ENCODE peak calls at places on chromosome 2, in six cellular contexts. C is GM06990, W is choroid plexus epithelial cell, Z is IMR-90, E is fibroblast of the aortic adventitia, I is neural progenitor cell. U is an unnamed sample.

GRCh38 chr2:239648607-239649006 is 247.8 kb upstream of the HDAC4 start:
- DNase-seq in C (no peak), W (no peak), Z (no peak), E (no peak), I (no peak), U (no peak)

GRCh38 chr2:102129956-102130650 is 12.4 kb upstream of the IL1R1 start:
- DNase-seq in C (no peak), W (no peak), Z (no peak), E (no peak), I (no peak), U (no peak)

GRCh38 chr2:237159006-237159897 is 73.6 kb downstream of the COPS8 start:
- DNase-seq in C (no peak), W (peak; percentile 75), Z (no peak), E (no peak), I (no peak), U (no peak)

GRCh38 chr2:63012541-63012940 is 38.1 kb upstream of the OTX1 start:
- DNase-seq in C (no peak), W (peak; percentile 8), Z (peak; percentile 61), E (peak; percentile 40), I (no peak), U (no peak)

GRCh38 chr2:86249176-86249842 is 50.1 kb downstream of the MRPL35 start:
- DNase-seq in C (no peak), W (peak; percentile 78), Z (peak; percentile 79), E (peak; percentile 84), I (no peak), U (no peak)

GRCh38 chr2:134745023-134745422 is 26.2 kb upstream of the TMEM163 start:
- DNase-seq in C (no peak), W (no peak), Z (no peak), E (no peak), I (no peak), U (no peak)

GRCh38 chr2:76296400-76296799 is 585.7 kb upstream of the GCFC2 start:
- DNase-seq in C (no peak), W (no peak), Z (no peak), E (no peak), I (no peak), U (no peak)

GRCh38 chr2:196957881-196958525 is 31.5 kb upstream of the PGAP1 start:
- DNase-seq in C (no peak), W (no peak), Z (no peak), E (no peak), I (peak; percentile 75), U (no peak)

GRCh38 chr2:128206245-128206644 is 112.4 kb downstream of the HS6ST1 start:
- DNase-seq in C (no peak), W (no peak), Z (no peak), E (no peak), I (no peak), U (no peak)

GRCh38 chr2:64342195-64343099 is 111.5 kb upstream of the LGALSL start:
- DNase-seq in C (no peak), W (no peak), Z (no peak), E (no peak), I (no peak), U (no peak)

GRCh38 chr2:96866986-96867755 is 2.7 kb downstream of the SEMA4C start:
- DNase-seq in C (no peak), W (no peak), Z (no peak), E (no peak), I (no peak), U (no peak)

GRCh38 chr2:96869281-96869823 is 528 bp downstream of the SEMA4C start:
- DNase-seq in C (no peak), W (peak; percentile 92), Z (peak; percentile 74), E (peak; percentile 73), I (peak; percentile 79), U (no peak)

GRCh38 chr2:96867756-96868554 is 1.9 kb downstream of the SEMA4C start:
- DNase-seq in C (no peak), W (peak; percentile 70), Z (no peak), E (peak; percentile 27), I (no peak), U (no peak)

GRCh38 chr2:96869824-96870630 is at the start of gene SEMA4C:
- DNase-seq in C (peak; percentile 46), W (peak; percentile 53), Z (no peak), E (no peak), I (peak; percentile 80), U (no peak)

GRCh38 chr2:96868555-96869280 is 1.2 kb downstream of the SEMA4C start:
- DNase-seq in C (peak; percentile 84), W (peak; percentile 95), Z (peak; percentile 91), E (peak; percentile 88), I (peak; percentile 89), U (no peak)
- TF ChIP-seq CTCF in C (peak; percentile 48), W (peak; percentile 41), Z (peak; percentile 59), E (peak; percentile 41), I (peak; percentile 86), U (peak; percentile 89)

GRCh38 chr2:112482309-112483046 is 522 bp downstream of the TTL start:
- DNase-seq in C (no peak), W (peak; percentile 47), Z (peak; percentile 42), E (peak; percentile 41), I (peak; percentile 61), U (no peak)
- TF ChIP-seq CTCF in C (no peak), W (no peak), Z (no peak), E (no peak), I (no peak), U (peak; percentile 27)

DNA sequence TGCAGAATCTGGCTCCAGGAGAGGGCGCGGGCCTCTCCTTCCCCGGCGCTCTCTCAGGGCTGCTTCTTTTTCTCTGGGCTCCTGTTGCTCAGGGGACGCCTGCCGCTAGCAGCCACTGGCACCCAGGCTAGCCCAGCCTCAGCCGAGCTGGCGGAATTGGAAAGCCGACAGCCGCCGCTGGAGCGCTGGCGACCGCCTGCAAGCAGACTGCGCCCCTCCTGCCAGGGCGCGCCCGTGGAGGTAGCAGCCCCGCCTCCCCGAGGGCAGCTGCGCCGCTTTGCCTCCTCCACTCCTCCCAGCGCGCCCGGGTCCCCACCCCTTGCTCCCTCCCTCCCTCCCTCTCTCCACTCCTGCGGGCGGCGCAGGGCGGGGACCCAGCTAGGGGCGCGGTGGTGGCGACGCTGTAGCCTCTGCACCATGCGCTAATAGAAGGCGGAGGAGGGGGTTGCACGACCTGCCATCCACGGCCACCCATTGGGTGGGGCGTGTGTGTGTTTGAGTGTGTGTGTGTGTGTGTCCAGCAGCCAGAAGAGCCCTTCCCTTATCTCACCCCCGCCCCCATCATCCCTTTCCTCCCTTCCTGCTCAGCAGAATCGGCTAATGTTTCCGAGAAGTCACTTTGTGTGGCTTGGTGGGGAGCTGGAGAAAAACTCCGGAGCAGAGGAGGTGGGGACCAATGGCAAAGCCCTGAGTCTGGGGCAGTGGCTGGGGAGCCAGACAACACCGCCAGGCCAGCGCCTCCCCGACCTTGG is at the start of gene SCN9A:
- DNase-seq in C (peak; percentile 25), W (peak; percentile 62), Z (peak; percentile 72), E (peak; percentile 46), I (peak; percentile 94), U (peak; percentile 91)
- TF ChIP-seq CTCF in C (no peak), W (no peak), Z (no peak), E (no peak), I (peak; percentile 15), U (peak; percentile 44)

DNA sequence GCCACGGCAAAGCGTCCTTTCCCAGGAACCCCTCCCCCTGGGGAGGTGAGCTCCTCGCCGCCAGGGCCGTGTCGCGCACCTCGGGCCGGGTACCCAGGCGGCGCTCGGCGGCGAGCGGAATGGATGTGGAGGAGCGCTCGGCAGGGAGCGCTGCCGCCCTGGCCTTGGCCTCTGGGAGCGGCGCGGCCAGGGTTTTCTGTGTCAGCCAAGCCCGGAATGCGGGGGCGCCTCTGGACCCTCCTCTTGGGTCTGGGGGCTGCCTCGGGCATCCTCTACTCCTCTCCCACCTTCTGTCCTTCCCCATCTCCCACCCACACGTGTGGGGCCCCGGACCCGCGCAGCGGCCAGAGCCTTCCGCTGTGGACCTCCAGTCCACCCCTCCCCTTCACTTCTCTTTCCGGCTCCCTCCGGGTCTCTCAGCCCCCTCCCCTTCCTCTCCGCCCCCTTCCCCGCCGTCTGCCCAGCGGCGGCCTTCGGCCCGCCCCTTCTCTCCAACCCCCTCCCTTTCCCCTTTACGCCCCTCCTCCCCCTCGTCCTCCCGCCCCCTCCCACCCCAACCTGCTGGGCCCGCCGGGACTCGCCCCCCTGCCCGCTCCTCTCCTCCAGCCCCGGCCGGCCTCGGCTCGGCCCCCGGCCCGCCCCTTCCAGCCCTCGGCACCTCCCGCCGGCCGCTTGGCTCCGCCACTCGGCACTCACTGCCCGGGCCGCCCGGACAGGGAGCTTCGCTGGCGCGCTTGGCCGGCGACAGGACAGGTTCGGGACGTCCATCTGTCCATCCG is at the start of gene MERTK:
- DNase-seq in C (peak; percentile 55), W (peak; percentile 47), Z (peak; percentile 71), E (peak; percentile 30), I (peak; percentile 97), U (no peak)
- TF ChIP-seq CTCF in C (peak; percentile 58), W (peak; percentile 49), Z (peak; percentile 54), E (peak; percentile 44), I (peak; percentile 38), U (peak; percentile 84)

GRCh38 chr2:204260162-204260877 is 285.0 kb upstream of the PARD3B start:
- DNase-seq in C (no peak), W (peak; percentile 87), Z (peak; percentile 74), E (peak; percentile 77), I (peak; percentile 94), U (no peak)
- TF ChIP-seq CTCF in C (peak; percentile 68), W (peak; percentile 86), Z (peak; percentile 79), E (peak; percentile 68), I (peak; percentile 92), U (peak; percentile 99)

DNA sequence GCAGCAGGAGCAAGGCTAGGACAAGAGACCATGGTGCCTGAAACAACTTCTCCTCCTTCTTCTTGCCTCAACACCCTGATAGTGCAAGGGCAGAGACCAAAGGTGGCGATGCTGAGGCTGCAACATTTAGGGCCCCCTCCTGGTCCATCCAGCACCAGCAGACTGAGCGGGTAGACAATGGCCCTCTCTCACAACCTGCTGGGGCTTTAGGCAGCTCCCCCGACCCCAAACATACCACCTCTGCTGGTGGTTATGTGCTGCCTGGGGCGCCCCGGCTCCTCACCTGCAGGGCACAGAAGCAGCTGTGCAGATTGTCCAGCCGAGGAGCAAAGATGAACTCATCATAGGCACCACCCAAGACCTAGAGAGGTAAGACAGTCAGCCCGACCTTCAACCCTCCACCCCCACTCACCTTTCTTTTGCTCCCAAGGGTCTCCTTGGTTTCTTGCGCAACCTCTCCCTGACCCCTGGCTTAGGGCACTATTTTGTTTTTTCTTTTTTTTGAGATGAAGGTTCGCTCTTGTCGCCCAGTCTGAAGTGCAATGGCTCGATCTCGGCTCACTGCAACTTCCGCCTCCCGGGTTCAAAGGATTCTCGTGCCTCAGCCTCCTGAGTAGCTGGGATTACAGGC is 3.5 kb downstream of the DNPEP start:
- DNase-seq in C (no peak), W (no peak), Z (no peak), E (no peak), I (peak; percentile 33), U (no peak)
- TF ChIP-seq CTCF in C (no peak), W (no peak), Z (no peak), E (no peak), I (no peak), U (no peak)

GRCh38 chr2:238645716-238646115 is 202.2 kb upstream of the TWIST2 start:
- DNase-seq in C (no peak), W (no peak), Z (no peak), E (no peak), I (no peak), U (no peak)
- TF ChIP-seq CTCF in C (no peak), W (no peak), Z (no peak), E (no peak), I (no peak), U (no peak)

GRCh38 chr2:29080886-29081743 is 6.8 kb upstream of the PCARE start:
- DNase-seq in C (no peak), W (peak; percentile 68), Z (no peak), E (peak; percentile 11), I (no peak), U (no peak)
- TF ChIP-seq CTCF in C (no peak), W (no peak), Z (no peak), E (no peak), I (no peak), U (no peak)

GRCh38 chr2:161204846-161205245 is 44.6 kb downstream of the TANK start:
- DNase-seq in C (no peak), W (peak; percentile 12), Z (peak; percentile 60), E (no peak), I (no peak), U (no peak)
- TF ChIP-seq CTCF in C (no peak), W (no peak), Z (no peak), E (no peak), I (no peak), U (no peak)